ENCODE peak calls at places on chromosomes 1 and 21, in four cellular contexts. One of them, this sample, is unnamed.

GRCh38 chr21:25963186-25963585 is 207.4 kb downstream of the APP start:
- DNase-seq in heart left ventricle: no peak
- DNase-seq in stomach: no peak
- DNase-seq in A549: peak
- DNase-seq in this sample: peak

GRCh38 chr1:169143984-169144383 is 37.5 kb downstream of the ATP1B1 start:
- DNase-seq in heart left ventricle: no peak
- DNase-seq in stomach: no peak
- DNase-seq in A549: no peak
- DNase-seq in this sample: no peak

GRCh38 chr21:26148834-26149354 is 21.7 kb downstream of the APP start:
- DNase-seq in heart left ventricle: no peak
- DNase-seq in stomach: no peak
- DNase-seq in A549: no peak
- DNase-seq in this sample: no peak

GRCh38 chr1:227729144-227729880 is 5.8 kb downstream of the JMJD4 start:
- DNase-seq in heart left ventricle: peak
- DNase-seq in stomach: no peak
- DNase-seq in A549: no peak
- DNase-seq in this sample: no peak

GRCh38 chr21:45309069-45309521 is 21.4 kb upstream of the POFUT2 start:
- DNase-seq in heart left ventricle: peak
- DNase-seq in stomach: peak
- DNase-seq in A549: peak
- DNase-seq in this sample: peak

GRCh38 chr21:43851593-43851992 is 13.4 kb upstream of the AGPAT3 start:
- DNase-seq in heart left ventricle: no peak
- DNase-seq in stomach: no peak
- DNase-seq in A549: no peak
- DNase-seq in this sample: no peak

GRCh38 chr1:84611091-84611490 is 36.9 kb upstream of the CTBS start:
- DNase-seq in heart left ventricle: no peak
- DNase-seq in stomach: no peak
- DNase-seq in A549: no peak
- DNase-seq in this sample: no peak

GRCh38 chr1:107091418-107091817 is 34.9 kb downstream of the PRMT6 start:
- DNase-seq in heart left ventricle: no peak
- DNase-seq in stomach: no peak
- DNase-seq in A549: no peak
- DNase-seq in this sample: no peak

GRCh38 chr1:1208713-1209433 is 2.5 kb upstream of the TNFRSF18 start:
- DNase-seq in heart left ventricle: peak
- DNase-seq in stomach: no peak
- DNase-seq in A549: no peak
- DNase-seq in this sample: peak

GRCh38 chr21:32030146-32030652 is 157.4 kb downstream of the HUNK start:
- DNase-seq in heart left ventricle: no peak
- DNase-seq in stomach: no peak
- DNase-seq in A549: no peak
- DNase-seq in this sample: no peak

GRCh38 chr1:198726455-198726854 is 87.6 kb downstream of the PTPRC start:
- DNase-seq in heart left ventricle: no peak
- DNase-seq in stomach: no peak
- DNase-seq in A549: no peak
- DNase-seq in this sample: no peak

GRCh38 chr1:86487131-86487804 is 18.5 kb downstream of the CLCA1 start:
- DNase-seq in heart left ventricle: peak
- DNase-seq in stomach: no peak
- DNase-seq in A549: no peak
- DNase-seq in this sample: no peak

GRCh38 chr1:27689423-27690173 is 17.6 kb upstream of the IFI6 start:
- DNase-seq in heart left ventricle: no peak
- DNase-seq in stomach: no peak
- DNase-seq in A549: no peak
- DNase-seq in this sample: no peak

GRCh38 chr1:54965624-54966340 is 14.6 kb upstream of the TMEM61 start:
- DNase-seq in heart left ventricle: peak
- DNase-seq in stomach: peak
- DNase-seq in A549: no peak
- DNase-seq in this sample: peak

GRCh38 chr1:3213730-3214129 is 144.7 kb downstream of the PRDM16 start:
- DNase-seq in heart left ventricle: no peak
- DNase-seq in stomach: peak
- DNase-seq in A549: no peak
- DNase-seq in this sample: no peak

GRCh38 chr21:32021319-32022027 is 148.7 kb downstream of the HUNK start:
- DNase-seq in heart left ventricle: peak
- DNase-seq in stomach: peak
- DNase-seq in A549: no peak
- DNase-seq in this sample: peak

GRCh38 chr21:46100426-46100825 is 2.5 kb downstream of the COL6A2 start:
- DNase-seq in heart left ventricle: no peak
- DNase-seq in stomach: peak
- DNase-seq in A549: no peak
- DNase-seq in this sample: peak

GRCh38 chr1:67532452-67533216 is 102.4 kb upstream of the SERBP1 start:
- DNase-seq in heart left ventricle: peak
- DNase-seq in stomach: peak
- DNase-seq in A549: peak
- DNase-seq in this sample: peak

GRCh38 chr1:78570539-78570938 is 49.7 kb upstream of the IFI44L start:
- DNase-seq in heart left ventricle: no peak
- DNase-seq in stomach: no peak
- DNase-seq in A549: no peak
- DNase-seq in this sample: no peak

GRCh38 chr1:171434717-171435346 is 50.5 kb upstream of the PRRC2C start:
- DNase-seq in heart left ventricle: no peak
- DNase-seq in stomach: no peak
- DNase-seq in A549: peak
- DNase-seq in this sample: no peak

GRCh38 chr1:198890531-198890930 is 251.7 kb downstream of the PTPRC start:
- DNase-seq in heart left ventricle: no peak
- DNase-seq in stomach: no peak
- DNase-seq in A549: peak
- DNase-seq in this sample: no peak

GRCh38 chr1:145967288-145967687 is 2.8 kb downstream of the POLR3GL start:
- DNase-seq in heart left ventricle: no peak
- DNase-seq in stomach: no peak
- DNase-seq in A549: no peak
- DNase-seq in this sample: no peak

GRCh38 chr1:145963218-145964019 is 956 bp downstream of the ANKRD34A start:
- DNase-seq in heart left ventricle: no peak
- DNase-seq in stomach: no peak
- DNase-seq in A549: peak
- DNase-seq in this sample: no peak

GRCh38 chr1:145965119-145965744 is 742 bp downstream of the POLR3GL start:
- DNase-seq in heart left ventricle: no peak
- DNase-seq in stomach: no peak
- DNase-seq in A549: no peak
- DNase-seq in this sample: no peak

GRCh38 chr1:145962157-145963102 is 1.9 kb downstream of the ANKRD34A start:
- DNase-seq in heart left ventricle: peak
- DNase-seq in stomach: no peak
- DNase-seq in A549: no peak
- DNase-seq in this sample: peak

DNA sequence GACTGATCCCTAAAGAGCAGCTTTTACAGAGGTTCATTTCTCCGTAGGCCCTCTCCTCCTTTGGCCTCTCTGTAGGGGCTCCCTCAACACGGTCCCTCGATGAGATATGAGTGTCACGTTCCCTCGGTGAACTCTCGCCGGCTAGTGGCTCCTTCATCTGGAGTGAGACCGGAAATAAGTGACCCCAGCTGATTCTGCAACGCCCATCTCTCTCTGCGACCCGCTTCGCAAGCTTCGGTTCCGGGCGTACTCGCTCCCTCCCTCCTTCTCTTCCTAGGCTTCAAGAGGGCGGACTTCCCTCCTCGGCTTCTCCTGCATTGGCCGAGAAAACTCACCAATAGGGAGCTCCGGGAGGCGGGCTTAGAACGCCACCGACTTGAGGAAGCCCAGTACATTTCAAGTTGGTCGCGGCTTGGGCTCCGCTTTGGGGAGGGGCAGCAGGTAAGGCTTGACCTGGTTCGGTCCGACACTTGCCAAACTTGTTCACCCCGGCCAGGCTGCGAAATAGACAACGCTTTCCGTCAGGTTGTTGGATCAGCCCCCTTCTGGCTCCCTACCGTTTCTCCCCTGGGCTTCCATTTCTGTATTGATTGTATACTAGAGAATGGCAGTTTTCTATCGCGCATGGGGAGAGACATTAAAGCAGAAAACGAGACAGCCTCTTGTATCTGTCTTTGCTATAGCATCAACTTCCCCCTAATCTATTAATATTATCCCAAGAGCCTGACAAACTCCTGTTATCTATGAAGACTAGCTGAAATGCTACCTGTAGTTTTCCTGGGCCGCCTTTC is at the start of the genes ANKRD34A and POLR3GL:
- DNase-seq in heart left ventricle: peak
- DNase-seq in stomach: peak
- DNase-seq in A549: peak
- DNase-seq in this sample: peak
- TF ChIP-seq CTCF in heart left ventricle: no peak
- TF ChIP-seq CTCF in stomach: no peak
- TF ChIP-seq CTCF in A549: no peak
- TF ChIP-seq CTCF in this sample: no peak

GRCh38 chr1:156211243-156211642 is 1.6 kb upstream of the PMF1 start:
- DNase-seq in heart left ventricle: no peak
- DNase-seq in stomach: no peak
- DNase-seq in A549: no peak
- DNase-seq in this sample: no peak

GRCh38 chr1:156212130-156212529 is 677 bp upstream of the PMF1 start:
- DNase-seq in heart left ventricle: no peak
- DNase-seq in stomach: no peak
- DNase-seq in A549: no peak
- DNase-seq in this sample: no peak

GRCh38 chr1:156213644-156213966 is 798 bp downstream of the PMF1 start:
- DNase-seq in heart left ventricle: no peak
- DNase-seq in stomach: no peak
- DNase-seq in A549: no peak
- DNase-seq in this sample: no peak

GRCh38 chr1:156214024-156214748 is 1.4 kb downstream of the PMF1 start:
- DNase-seq in heart left ventricle: no peak
- DNase-seq in stomach: no peak
- DNase-seq in A549: peak
- DNase-seq in this sample: no peak

DNA sequence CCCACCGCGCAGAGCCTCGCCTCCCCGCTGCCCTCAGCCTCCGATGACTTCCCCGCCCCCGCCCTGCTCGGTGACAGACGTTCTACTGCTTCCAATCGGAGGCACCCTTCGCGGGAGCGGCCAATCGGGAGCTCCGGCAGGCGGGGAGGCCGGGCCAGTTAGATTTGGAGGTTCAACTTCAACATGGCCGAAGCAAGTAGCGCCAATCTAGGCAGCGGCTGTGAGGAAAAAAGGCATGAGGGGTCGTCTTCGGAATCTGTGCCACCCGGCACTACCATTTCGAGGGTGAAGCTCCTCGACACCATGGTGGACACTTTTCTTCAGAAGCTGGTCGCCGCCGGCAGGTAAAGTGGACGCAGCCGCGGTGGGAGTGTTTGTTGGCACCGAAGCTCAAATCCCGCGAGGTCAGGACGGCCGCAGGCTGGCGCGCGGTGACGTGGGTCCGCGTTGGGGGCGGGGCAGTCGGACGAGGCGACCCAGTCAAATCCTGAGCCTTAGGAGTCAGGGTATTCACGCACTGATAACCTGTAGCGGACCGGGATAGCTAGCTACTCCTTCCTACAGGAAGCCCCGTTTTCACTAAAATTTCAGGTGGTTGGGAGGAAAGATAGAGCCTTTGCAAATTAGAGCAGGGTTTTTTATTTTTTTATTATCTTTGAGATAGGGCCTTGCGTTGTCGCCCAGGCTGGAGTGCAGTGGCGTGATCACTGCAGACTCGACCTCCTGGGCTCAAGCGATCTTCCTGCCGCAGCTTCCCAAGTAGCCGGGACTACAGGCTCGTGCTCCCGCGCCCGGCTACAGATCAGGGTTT is at the start of gene PMF1:
- DNase-seq in heart left ventricle: peak
- DNase-seq in stomach: peak
- DNase-seq in A549: peak
- DNase-seq in this sample: peak
- TF ChIP-seq POLR2A in heart left ventricle: no peak
- TF ChIP-seq POLR2A in stomach: peak
- TF ChIP-seq POLR2A in A549: peak
- TF ChIP-seq POLR2A in this sample: peak

DNA sequence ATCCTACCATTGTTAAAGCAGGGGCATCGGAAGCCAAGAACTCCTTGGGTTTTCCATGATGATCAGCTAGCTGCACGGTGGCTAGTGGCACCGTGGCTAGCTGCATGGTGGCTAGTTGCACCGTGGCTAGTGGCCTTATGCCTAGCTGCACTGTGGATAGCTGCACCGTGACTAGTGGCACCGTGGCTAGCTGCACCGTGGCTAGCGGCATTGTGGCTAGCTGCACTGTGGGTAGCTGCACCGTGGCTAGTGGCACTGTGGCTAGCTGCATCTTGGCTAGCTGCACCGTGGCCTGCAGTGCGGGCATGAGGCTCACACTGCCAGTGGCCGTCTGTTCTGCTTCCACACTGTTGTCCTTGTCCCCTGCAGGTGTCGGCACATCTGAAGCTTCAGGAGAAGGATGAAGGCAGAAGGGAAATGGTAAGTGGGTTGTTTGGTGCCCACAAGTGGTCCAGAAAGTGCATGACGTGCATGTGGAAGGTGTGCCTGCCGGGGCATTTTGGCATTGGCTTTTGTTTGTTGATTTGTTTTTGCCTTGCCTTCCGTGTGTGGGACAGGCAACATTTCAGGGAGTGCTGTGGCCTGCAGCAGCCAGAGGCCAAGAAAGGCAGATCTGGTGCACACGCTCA is 38.6 kb downstream of the TFF3 start:
- DNase-seq in heart left ventricle: no peak
- DNase-seq in stomach: no peak
- DNase-seq in A549: no peak
- DNase-seq in this sample: no peak
- TF ChIP-seq CTCF in heart left ventricle: no peak
- TF ChIP-seq CTCF in stomach: no peak
- TF ChIP-seq CTCF in A549: no peak
- TF ChIP-seq CTCF in this sample: no peak

DNA sequence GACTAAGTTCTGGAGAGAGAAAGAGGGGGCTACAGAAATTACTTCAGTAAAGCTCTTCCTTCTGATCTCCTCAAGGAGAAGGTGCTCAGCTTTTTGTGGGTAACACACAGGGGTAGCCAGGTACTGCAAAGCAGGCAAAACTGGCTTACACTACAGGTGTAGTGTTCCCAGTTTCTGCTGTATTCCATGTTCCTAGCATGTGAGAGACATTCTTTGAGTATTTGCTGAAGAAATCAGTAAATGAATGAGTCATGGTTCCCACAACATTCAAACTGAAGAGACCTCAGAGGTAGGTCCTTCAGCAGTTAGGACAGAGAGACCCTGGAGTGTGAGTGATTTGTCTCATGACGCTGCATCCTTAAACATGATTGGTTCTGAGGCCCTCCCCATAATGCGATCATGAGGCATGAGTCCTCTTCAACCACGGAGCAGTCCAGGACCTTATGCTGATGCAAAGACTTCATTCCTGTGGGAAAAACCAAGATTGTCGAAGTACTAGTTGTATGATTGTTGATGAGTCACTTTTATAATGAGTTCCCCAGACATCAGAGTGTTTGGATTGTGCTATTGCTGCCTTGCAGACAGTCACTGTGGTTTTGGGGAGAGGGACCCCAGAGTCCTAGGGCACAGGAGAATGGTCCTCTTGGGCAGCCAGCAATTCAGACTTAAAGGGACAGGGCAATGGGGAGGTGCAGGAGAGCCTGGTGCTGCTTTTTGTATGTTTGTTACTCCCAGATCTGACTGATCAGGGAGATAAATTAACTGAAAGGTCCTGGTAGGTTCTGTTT is 2.7 kb upstream of the OR10J4 start:
- DNase-seq in heart left ventricle: no peak
- DNase-seq in stomach: no peak
- DNase-seq in A549: peak
- DNase-seq in this sample: no peak
- TF ChIP-seq POLR2A in heart left ventricle: no peak
- TF ChIP-seq POLR2A in stomach: no peak
- TF ChIP-seq POLR2A in A549: no peak
- TF ChIP-seq POLR2A in this sample: no peak